ENCODE peak calls at places on chromosomes 1 and 21, in nine cellular contexts. W, I, T, Y, F, U, E, M and G are unnamed samples.

GRCh38 chr1:11707621-11708276 is 16.2 kb downstream of the DRAXIN start:
- DNase-seq in M (no peak), T (no peak), E (no peak), Y (peak; percentile 78), W (no peak), I (peak; percentile 75), U (no peak), F (no peak), G (no peak)

GRCh38 chr1:193322218-193322617 is 135.8 kb upstream of the B3GALT2 start:
- DNase-seq in I (no peak), W (no peak), T (peak; percentile 79), F (peak; percentile 84), M (peak; percentile 86), E (peak; percentile 68), U (peak; percentile 76), Y (no peak), G (peak; percentile 87)

GRCh38 chr1:8382051-8382505 is 64.2 kb downstream of the SLC45A1 start:
- DNase-seq in W (no peak), I (no peak), T (no peak), E (no peak), U (no peak), F (no peak), Y (peak; percentile 74), M (peak; percentile 53), G (no peak)

GRCh38 chr1:43454270-43455011 is 710 bp upstream of the HYI start:
- DNase-seq in U (peak; percentile 93), F (peak; percentile 81), I (peak; percentile 77), M (peak; percentile 84), T (peak; percentile 87), E (peak; percentile 79), W (peak; percentile 93), Y (peak; percentile 93), G (peak; percentile 83)

GRCh38 chr21:46402421-46402820 is 56.3 kb upstream of the DIP2A start:
- DNase-seq in U (no peak), M (no peak), W (no peak), F (no peak), T (no peak), I (no peak), Y (no peak), E (no peak), G (no peak)

GRCh38 chr1:168945870-168946269 is 160.6 kb upstream of the ATP1B1 start:
- DNase-seq in E (no peak), M (no peak), U (no peak), W (peak; percentile 68), Y (no peak), I (no peak), T (no peak), F (no peak), G (no peak)

GRCh38 chr1:84253891-84254290 is 47.6 kb upstream of the SAMD13 start:
- DNase-seq in M (peak; percentile 97), U (peak; percentile 98), I (no peak), Y (no peak), T (peak; percentile 94), F (peak; percentile 97), W (peak; percentile 72), E (peak; percentile 96), G (peak; percentile 68)

GRCh38 chr1:48851638-48852037 is 74.9 kb upstream of the BEND5 start:
- DNase-seq in E (no peak), F (no peak), U (peak; percentile 9), M (peak; percentile 28), I (no peak), W (no peak), T (no peak), Y (no peak), G (no peak)

GRCh38 chr1:115713906-115714305 is 54.6 kb downstream of the CASQ2 start:
- DNase-seq in F (no peak), Y (no peak), I (no peak), M (no peak), U (peak; percentile 69), E (no peak), T (no peak), W (no peak), G (no peak)

GRCh38 chr1:168419746-168420145 is 124.1 kb downstream of the XCL2 start:
- DNase-seq in E (no peak), I (no peak), T (no peak), F (no peak), M (peak; percentile 41), W (no peak), Y (no peak), U (no peak), G (peak; percentile 50)

GRCh38 chr1:145877923-145878486 is 7.7 kb downstream of the ANKRD35 start:
- DNase-seq in Y (no peak), I (no peak), W (no peak), E (no peak), T (no peak), U (peak; percentile 33), F (no peak), M (no peak), G (no peak)

GRCh38 chr1:208065862-208066261 is 154.9 kb upstream of the CD34 start:
- DNase-seq in T (no peak), F (peak; percentile 25), M (peak; percentile 55), I (no peak), E (no peak), W (no peak), U (no peak), Y (no peak), G (no peak)

GRCh38 chr21:37071561-37072238 is 1.2 kb downstream of the PIGP start:
- DNase-seq in Y (peak; percentile 58), E (peak; percentile 87), I (peak; percentile 37), F (peak; percentile 77), U (peak; percentile 45), T (peak; percentile 89), W (peak; percentile 65), M (peak; percentile 70), G (peak; percentile 85)

GRCh38 chr1:41097105-41097504 is 75.6 kb upstream of the SLFNL1 start:
- DNase-seq in M (peak; percentile 42), W (no peak), U (no peak), I (no peak), T (peak; percentile 17), E (no peak), F (peak; percentile 73), Y (no peak), G (peak; percentile 53)

GRCh38 chr1:154557939-154558609 is 388 bp downstream of the UBE2Q1 start:
- DNase-seq in W (peak; percentile 42), Y (peak; percentile 70), I (peak; percentile 84), F (peak; percentile 18), M (no peak), U (no peak), T (no peak), E (peak; percentile 47), G (peak; percentile 75)

GRCh38 chr1:154558610-154559495 is at the start of gene UBE2Q1:
- DNase-seq in Y (peak; percentile 98), U (peak; percentile 97), W (peak; percentile 99), F (peak; percentile 99), T (peak; percentile 99), M (peak; percentile 95), E (peak; percentile 99), I (peak; percentile 95), G (peak; percentile 100)

GRCh38 chr1:154559496-154559950 is 1.1 kb upstream of the UBE2Q1 start:
- DNase-seq in Y (peak; percentile 96), T (peak; percentile 95), F (peak; percentile 94), I (peak; percentile 62), W (peak; percentile 90), U (peak; percentile 95), M (peak; percentile 79), E (peak; percentile 94), G (peak; percentile 97)

GRCh38 chr1:154557248-154557938 is 1.1 kb downstream of the UBE2Q1 start:
- DNase-seq in M (no peak), U (no peak), W (no peak), Y (no peak), E (no peak), T (no peak), F (no peak), I (no peak), G (peak; percentile 21)

DNA sequence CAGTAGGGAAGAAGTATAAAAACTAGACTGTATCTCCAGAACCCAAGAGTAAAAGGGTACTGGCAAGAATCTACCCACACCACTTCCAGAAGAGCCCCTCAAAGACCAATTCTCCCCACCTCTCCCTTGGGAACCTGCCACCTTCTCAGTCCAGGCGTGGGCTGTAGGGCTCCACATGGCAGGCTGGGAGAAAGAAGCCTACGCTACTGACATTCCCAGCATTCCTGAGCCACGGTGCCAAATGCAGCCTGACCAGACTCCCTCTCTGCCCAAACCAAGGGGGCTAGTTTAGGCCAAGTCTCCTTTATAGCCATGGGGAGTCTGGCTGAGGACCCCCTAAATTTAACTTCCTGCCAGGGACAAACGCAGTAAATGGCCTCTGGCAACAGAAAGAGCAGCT is 2.0 kb downstream of the UBE2Q1 start:
- DNase-seq in W (no peak), U (no peak), Y (peak; percentile 70), E (peak; percentile 30), F (peak; percentile 23), T (no peak), I (no peak), M (peak; percentile 46), G (peak; percentile 67)
- H3K4me3 ChIP-seq in W (no peak overlapping the region), U (peak overlapping the region; percentile 80), Y (peak overlapping the region; percentile 91), E (no peak overlapping the region), F (peak overlapping the region; percentile 95), T (peak overlapping the region; percentile 75), I (peak overlapping the region; percentile 82), M (peak overlapping the region; percentile 90), G (peak overlapping the region; percentile 89)

GRCh38 chr21:43657355-43658093 is 1.8 kb downstream of the HSF2BP start:
- DNase-seq in M (no peak), W (peak; percentile 27), I (no peak), T (no peak), U (no peak), E (no peak), Y (no peak), F (no peak), G (no peak)
- H3K9ac ChIP-seq in M (no peak overlapping the region), W (no peak overlapping the region), I (no peak overlapping the region), T (no peak overlapping the region), U (no peak overlapping the region), E (no peak overlapping the region), Y (no peak overlapping the region), F (no peak overlapping the region), G (no peak overlapping the region)

GRCh38 chr1:108209456-108210108 is 9.4 kb upstream of the SLC25A24 start:
- DNase-seq in F (no peak), E (no peak), M (no peak), W (no peak), Y (no peak), I (no peak), U (no peak), T (no peak), G (no peak)

GRCh38 chr1:108208724-108209404 is 8.7 kb upstream of the SLC25A24 start:
- DNase-seq in M (no peak), U (no peak), F (no peak), I (no peak), Y (peak; percentile 50), W (no peak), E (no peak), T (no peak), G (no peak)

DNA sequence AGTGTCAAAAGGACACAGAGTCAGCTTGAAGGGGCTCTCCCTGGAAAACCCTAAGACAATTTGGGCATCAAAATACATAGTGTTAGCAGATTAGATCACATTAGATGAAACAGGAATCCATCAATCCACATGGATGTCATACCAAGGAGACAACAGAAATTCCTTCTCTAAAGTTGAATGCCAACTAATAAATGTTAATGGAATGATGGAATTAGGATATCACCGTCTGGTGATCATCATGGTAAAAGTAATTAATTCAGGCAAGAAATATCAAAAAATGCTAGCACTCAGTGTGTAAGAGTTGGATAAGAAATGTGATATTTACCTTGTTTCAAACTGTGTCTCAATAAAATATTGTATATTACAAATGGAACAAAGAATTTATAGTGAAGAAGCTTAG is 10.9 kb upstream of the SLC25A24 start:
- DNase-seq in U (no peak), E (no peak), Y (no peak), F (no peak), T (no peak), W (no peak), M (no peak), I (no peak), G (no peak)
- H3K4me3 ChIP-seq in U (no peak overlapping the region), E (no peak overlapping the region), Y (no peak overlapping the region), F (no peak overlapping the region), T (no peak overlapping the region), W (no peak overlapping the region), M (no peak overlapping the region), I (no peak overlapping the region), G (no peak overlapping the region)

GRCh38 chr1:35499652-35500176 is 57.5 kb downstream of the KIAA0319L start:
- DNase-seq in Y (peak; percentile 51), M (no peak), F (no peak), E (no peak), U (no peak), I (peak; percentile 84), T (no peak), W (no peak), G (no peak)
- H3K9ac ChIP-seq in Y (no peak overlapping the region), M (no peak overlapping the region), F (no peak overlapping the region), E (no peak overlapping the region), U (no peak overlapping the region), I (no peak overlapping the region), T (no peak overlapping the region), W (no peak overlapping the region), G (no peak overlapping the region)